ENCODE peak calls at places on chromosomes 4 and X, in four cellular contexts. N is endothelial cell of umbilical vein, D is K562, I is GM12878. B is an unnamed sample.

GRCh38 chrX:39905946-39906345 is 191.8 kb downstream of the BCOR start:
- DNase-seq in N (peak), D (no peak), I (no peak), B (no peak)

GRCh38 chr4:186368291-186368690 is 102.3 kb downstream of the F11 start:
- DNase-seq in N (no peak), D (no peak), I (no peak), B (no peak)

GRCh38 chrX:79170632-79171031 is 26.1 kb downstream of the GPR174 start:
- DNase-seq in N (no peak), D (no peak), I (no peak), B (no peak)

GRCh38 chr4:7241587-7242125 is 49.3 kb downstream of the SORCS2 start:
- DNase-seq in N (no peak), D (no peak), I (no peak), B (no peak)

GRCh38 chr4:288891-289290 is 16.4 kb downstream of the ZNF732 start:
- DNase-seq in N (no peak), D (peak), I (no peak), B (no peak)

GRCh38 chr4:146072381-146072780 is 103.1 kb upstream of the LSM6 start:
- DNase-seq in N (no peak), D (no peak), I (no peak), B (no peak)

GRCh38 chrX:123976671-123977316 is 15.3 kb downstream of the STAG2 start:
- DNase-seq in N (peak), D (peak), I (no peak), B (peak)

GRCh38 chr4:17812125-17812524 is 1.3 kb downstream of the NCAPG start:
- DNase-seq in N (peak), D (no peak), I (no peak), B (no peak)

GRCh38 chrX:66676990-66677389 is 38.1 kb upstream of the EDA2R start:
- DNase-seq in N (peak), D (no peak), I (no peak), B (peak)

GRCh38 chrX:55716937-55717336 is 612 bp upstream of the RRAGB start:
- DNase-seq in N (no peak), D (no peak), I (no peak), B (no peak)

GRCh38 chr4:116217781-116218180 is 867.6 kb downstream of the TRAM1L1 start:
- DNase-seq in N (peak), D (no peak), I (no peak), B (no peak)
- TF ChIP-seq FOS in N (peak), D (no peak), I (no peak), B (no peak)

GRCh38 chr4:78962597-78963115 is 23.4 kb upstream of the PAQR3 start:
- DNase-seq in N (no peak), D (no peak), I (no peak), B (no peak)
- TF ChIP-seq FOS in N (no peak), D (no peak), I (no peak), B (no peak)

GRCh38 chr4:74161676-74162450 is 3.9 kb downstream of the MTHFD2L start:
- DNase-seq in N (no peak), D (no peak), I (no peak), B (peak)
- TF ChIP-seq FOS in N (no peak), D (no peak), I (no peak), B (no peak)

DNA sequence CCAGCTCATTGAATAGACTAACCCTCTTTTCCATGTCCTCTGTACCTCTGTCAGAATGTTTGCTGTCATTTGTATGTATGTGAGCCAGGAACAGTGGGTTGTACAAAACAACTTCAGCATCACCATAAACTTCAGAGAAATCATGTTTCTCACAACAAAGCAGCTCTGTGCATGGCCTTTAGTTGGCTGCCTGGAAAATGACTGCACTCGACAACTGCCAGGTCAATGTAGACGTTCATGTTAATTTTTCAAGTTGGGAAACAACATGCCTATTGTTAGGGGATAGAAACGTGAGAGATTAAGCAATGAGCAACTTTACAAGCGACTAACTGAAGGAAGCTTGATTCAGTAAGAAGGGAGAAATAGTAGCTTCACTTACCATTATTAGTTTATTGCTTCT is 17.9 kb upstream of the CXCL11 start:
- DNase-seq in N (no peak), D (no peak), I (no peak), B (no peak)
- TF ChIP-seq FOS in N (no peak), D (no peak), I (no peak), B (no peak)

GRCh38 chr4:93791570-93792195 is 36.9 kb upstream of the ATOH1 start:
- DNase-seq in N (peak), D (peak), I (no peak), B (peak)
- TF ChIP-seq FOS in N (no peak), D (no peak), I (no peak), B (no peak)

DNA sequence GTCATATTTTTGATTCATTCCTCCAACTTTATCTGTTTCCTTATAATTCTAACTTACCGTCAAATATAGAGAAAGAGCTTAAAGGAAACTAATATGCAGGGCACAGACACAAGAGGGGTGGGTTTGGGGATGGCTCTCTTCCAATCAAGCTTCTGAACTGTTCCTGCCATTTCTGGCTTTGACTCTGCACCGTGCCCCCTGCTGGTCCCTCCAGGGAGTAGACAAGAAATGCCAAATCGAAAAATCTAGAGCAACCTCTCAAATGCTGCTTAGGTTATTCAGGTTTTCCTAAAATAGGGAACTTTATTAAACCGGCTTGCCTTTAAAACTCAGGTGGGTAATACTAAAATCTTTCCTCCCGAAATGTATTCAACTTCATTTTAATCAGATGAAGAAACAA is 39.8 kb upstream of the VCX3A start:
- DNase-seq in N (no peak), D (no peak), I (no peak), B (no peak)
- TF ChIP-seq FOS in N (no peak), D (no peak), I (no peak), B (no peak)